ENCODE peak calls at places on chromosomes 12 and 14, in ten cellular contexts. W, B, F, K, N, O, G, C, X and H are unnamed samples.

GRCh38 chr14:91323671-91324605 is 79.4 kb upstream of the GPR68 start:
- DNase-seq in W (peak), B (peak), F (peak), K (peak), N (peak), O (peak), G (peak), C (peak), X (peak), H (peak)

GRCh38 chr14:54669759-54670630 is 103.1 kb downstream of the SAMD4A start:
- DNase-seq in W (no peak), B (no peak), F (no peak), K (peak), N (peak), O (peak), G (no peak), C (peak), X (no peak), H (no peak)

GRCh38 chr12:87020071-87020470 is 763.9 kb upstream of the MGAT4C start:
- DNase-seq in W (no peak), B (no peak), F (no peak), K (no peak), N (no peak), O (no peak), G (no peak), C (peak), X (no peak), H (no peak)

GRCh38 chr14:76193696-76194095 is 42.0 kb downstream of the GPATCH2L start:
- DNase-seq in W (no peak), B (no peak), F (no peak), K (no peak), N (peak), O (no peak), G (no peak), C (no peak), X (no peak), H (no peak)

GRCh38 chr14:93965287-93965821 is 11.0 kb downstream of the ASB2 start:
- DNase-seq in W (peak), B (no peak), F (no peak), K (no peak), N (peak), O (no peak), G (no peak), C (peak), X (no peak), H (no peak)

GRCh38 chr12:104682790-104683279 is 226.1 kb downstream of the CHST11 start:
- DNase-seq in W (no peak), B (peak), F (peak), K (peak), N (no peak), O (peak), G (peak), C (no peak), X (no peak), H (no peak)

GRCh38 chr14:68249534-68250517 is 430.2 kb downstream of the RAD51B start:
- DNase-seq in W (no peak), B (no peak), F (no peak), K (no peak), N (peak), O (no peak), G (no peak), C (peak), X (no peak), H (no peak)

GRCh38 chr12:118344829-118345228 is 27.9 kb downstream of the TAOK3 start:
- DNase-seq in W (no peak), B (no peak), F (no peak), K (no peak), N (no peak), O (no peak), G (no peak), C (no peak), X (no peak), H (no peak)

GRCh38 chr12:12736759-12737676 is 19.9 kb downstream of the CDKN1B start:
- DNase-seq in W (no peak), B (peak), F (no peak), K (peak), N (peak), O (peak), G (peak), C (peak), X (no peak), H (no peak)

GRCh38 chr12:123990512-123990911 is 17.5 kb downstream of the ZNF664 start:
- DNase-seq in W (no peak), B (no peak), F (no peak), K (no peak), N (peak), O (no peak), G (peak), C (peak), X (no peak), H (no peak)

GRCh38 chr14:101961746-101962502 is 2.4 kb upstream of the DYNC1H1 start:
- DNase-seq in W (no peak), B (no peak), F (no peak), K (no peak), N (no peak), O (no peak), G (no peak), C (no peak), X (no peak), H (no peak)

GRCh38 chr12:4866288-4866687 is 43.4 kb upstream of the KCNA1 start:
- DNase-seq in W (no peak), B (no peak), F (no peak), K (no peak), N (no peak), O (no peak), G (no peak), C (no peak), X (no peak), H (no peak)

GRCh38 chr12:117576053-117576452 is 214.6 kb upstream of the NOS1 start:
- DNase-seq in W (no peak), B (no peak), F (no peak), K (no peak), N (no peak), O (no peak), G (no peak), C (no peak), X (no peak), H (no peak)

GRCh38 chr12:95975491-95975890 is 20.7 kb downstream of the HAL start:
- DNase-seq in W (no peak), B (no peak), F (no peak), K (no peak), N (no peak), O (no peak), G (no peak), C (no peak), X (no peak), H (no peak)

GRCh38 chr14:20671597-20672283 is 12.6 kb upstream of the RNASE4 start:
- DNase-seq in W (no peak), B (no peak), F (no peak), K (peak), N (peak), O (no peak), G (no peak), C (no peak), X (no peak), H (no peak)